ENCODE peak calls at places on chromosomes 4 and X, in four cellular contexts. F, Z, U and A are unnamed samples.

GRCh38 chr4:166501941-166502382 is 628.9 kb downstream of the TLL1 start:
- DNase-seq in F (no peak), Z (peak), U (no peak), A (no peak)

GRCh38 chr4:3851211-3851610 is 85.0 kb downstream of the ADRA2C start:
- DNase-seq in F (no peak), Z (no peak), U (no peak), A (no peak)

GRCh38 chrX:108397627-108398392 is 40.4 kb downstream of the COL4A6 start:
- DNase-seq in F (no peak), Z (no peak), U (no peak), A (no peak)

GRCh38 chr4:60726779-60727178 is 473.3 kb upstream of the ADGRL3 start:
- DNase-seq in F (no peak), Z (no peak), U (no peak), A (no peak)

GRCh38 chr4:189033801-189034347 is 894.6 kb downstream of the TRIML1 start:
- DNase-seq in F (no peak), Z (no peak), U (no peak), A (no peak)

GRCh38 chr4:7719354-7720174 is 220.1 kb downstream of the AFAP1 start:
- DNase-seq in F (peak), Z (no peak), U (no peak), A (no peak)

GRCh38 chrX:76550016-76550415 is 122.5 kb downstream of the MAGEE1 start:
- DNase-seq in F (no peak), Z (no peak), U (no peak), A (no peak)

GRCh38 chr4:127783971-127784519 is 1.9 kb downstream of the HSPA4L start:
- DNase-seq in F (no peak), Z (no peak), U (no peak), A (no peak)

GRCh38 chr4:118351851-118352827 is 664 bp downstream of the PRSS12 start:
- DNase-seq in F (no peak), Z (peak), U (no peak), A (no peak)

GRCh38 chrX:88613338-88613737 is 133.7 kb upstream of the CPXCR1 start:
- DNase-seq in F (no peak), Z (no peak), U (no peak), A (no peak)

GRCh38 chr4:56874166-56874565 is 33.5 kb upstream of the REST start:
- DNase-seq in F (peak), Z (no peak), U (no peak), A (no peak)

GRCh38 chr4:71685975-71686374 is 97.9 kb downstream of the GC start:
- DNase-seq in F (no peak), Z (no peak), U (no peak), A (no peak)

GRCh38 chr4:138184881-138185280 is 57.3 kb downstream of the SLC7A11 start:
- DNase-seq in F (no peak), Z (no peak), U (no peak), A (no peak)

GRCh38 chr4:139550724-139551429 is 5.1 kb downstream of the SETD7 start:
- DNase-seq in F (no peak), Z (no peak), U (no peak), A (no peak)

GRCh38 chr4:3174371-3175338 is 74.3 kb upstream of the MSANTD1 start:
- DNase-seq in F (no peak), Z (no peak), U (no peak), A (peak)

GRCh38 chrX:39935414-39936064 is 162.2 kb downstream of the BCOR start:
- DNase-seq in F (no peak), Z (no peak), U (no peak), A (no peak)

GRCh38 chr4:172680701-172681100 is 487.9 kb upstream of the GALNT7 start:
- DNase-seq in F (no peak), Z (no peak), U (no peak), A (no peak)

GRCh38 chrX:21503593-21503992 is 129.4 kb downstream of the CNKSR2 start:
- DNase-seq in F (no peak), Z (no peak), U (no peak), A (no peak)

GRCh38 chr4:32010221-32010620 is 1290.1 kb downstream of the PCDH7 start:
- DNase-seq in F (no peak), Z (no peak), U (no peak), A (no peak)

GRCh38 chr4:23279377-23279988 is 586.7 kb downstream of the GBA3 start:
- DNase-seq in F (no peak), Z (no peak), U (no peak), A (no peak)

GRCh38 chr4:150577786-150578185 is 4.2 kb upstream of the MAB21L2 start:
- DNase-seq in F (no peak), Z (no peak), U (no peak), A (no peak)

GRCh38 chr4:115609631-115610030 is 496.2 kb upstream of the NDST4 start:
- DNase-seq in F (no peak), Z (no peak), U (no peak), A (no peak)

GRCh38 chrX:129634541-129634940 is 20.2 kb downstream of the APLN start:
- DNase-seq in F (no peak), Z (no peak), U (no peak), A (no peak)

GRCh38 chr4:53863731-53864130 is 200.7 kb downstream of the CHIC2 start:
- DNase-seq in F (no peak), Z (no peak), U (no peak), A (no peak)

GRCh38 chr4:89489338-89489771 is 181.8 kb upstream of the GPRIN3 start:
- DNase-seq in F (no peak), Z (no peak), U (no peak), A (no peak)

GRCh38 chr4:153079824-153080486 is 124.3 kb upstream of the TRIM2 start:
- DNase-seq in F (no peak), Z (no peak), U (no peak), A (no peak)

GRCh38 chr4:108637856-108638255 is 12.5 kb upstream of the OSTC start:
- DNase-seq in F (no peak), Z (no peak), U (no peak), A (no peak)

GRCh38 chr4:2333916-2334644 is 72.2 kb upstream of the MXD4 start:
- DNase-seq in F (no peak), Z (no peak), U (peak), A (no peak)

GRCh38 chr4:169741569-169741968 is 16.2 kb downstream of the HPF1 start:
- DNase-seq in F (no peak), Z (no peak), U (no peak), A (no peak)

GRCh38 chr4:55125763-55126541 is 557 bp upstream of the KDR start:
- DNase-seq in F (peak), Z (no peak), U (peak), A (no peak)

GRCh38 chr4:29276150-29276549 is 1444.0 kb upstream of the PCDH7 start:
- DNase-seq in F (no peak), Z (no peak), U (no peak), A (no peak)

GRCh38 chrX:69163936-69164741 is 1.1 kb downstream of the PJA1 start:
- DNase-seq in F (peak), Z (no peak), U (no peak), A (peak)

GRCh38 chrX:153400146-153401132 is 711 bp downstream of the PNMA6E start:
- DNase-seq in F (no peak), Z (peak), U (no peak), A (no peak)

GRCh38 chrX:154719132-154719675 is 31.7 kb downstream of the GAB3 start:
- DNase-seq in F (no peak), Z (no peak), U (no peak), A (no peak)

GRCh38 chr4:140757220-140757607 is 1.0 kb upstream of the TBC1D9 start:
- DNase-seq in F (no peak), Z (no peak), U (no peak), A (no peak)

GRCh38 chr4:6134612-6135220 is 65.6 kb downstream of the JAKMIP1 start:
- DNase-seq in F (no peak), Z (peak), U (no peak), A (no peak)

GRCh38 chr4:182973421-182974340 is 56.5 kb upstream of the DCTD start:
- DNase-seq in F (no peak), Z (no peak), U (no peak), A (no peak)

GRCh38 chr4:37745946-37746345 is 59.8 kb upstream of the RELL1 start:
- DNase-seq in F (no peak), Z (no peak), U (no peak), A (no peak)

GRCh38 chr4:37749398-37749988 is 63.3 kb upstream of the RELL1 start:
- DNase-seq in F (no peak), Z (no peak), U (no peak), A (no peak)

DNA sequence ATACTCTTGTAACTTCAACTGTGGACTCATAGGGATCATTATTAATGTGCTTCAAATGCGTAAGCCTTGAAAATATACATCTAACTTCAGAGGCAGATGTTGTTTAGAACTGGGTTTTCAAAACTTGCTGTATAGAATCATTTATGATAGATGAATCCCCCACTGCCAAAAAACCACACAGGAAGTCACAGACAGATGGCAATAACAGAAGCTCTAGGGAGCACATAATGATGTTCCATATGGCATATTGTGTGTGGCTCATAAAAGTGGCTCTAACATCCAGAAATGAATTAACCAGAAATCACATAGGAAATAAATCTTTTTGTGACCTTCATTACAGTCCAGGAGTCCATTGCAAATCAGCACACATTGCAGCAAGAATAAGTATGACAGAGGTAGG is 62.4 kb upstream of the RELL1 start:
- DNase-seq in F (no peak), Z (no peak), U (no peak), A (no peak)
- TF ChIP-seq POLR2AphosphoS5 in F (no peak), Z (no peak), U (no peak), A (no peak)

GRCh38 chr4:47340914-47341313 is 122.6 kb downstream of the COMMD8 start:
- DNase-seq in F (no peak), Z (no peak), U (no peak), A (no peak)

GRCh38 chr4:47342796-47343195 is 120.7 kb downstream of the COMMD8 start:
- DNase-seq in F (no peak), Z (no peak), U (no peak), A (no peak)

GRCh38 chr4:47334597-47335185 is 128.8 kb downstream of the COMMD8 start:
- DNase-seq in F (no peak), Z (no peak), U (no peak), A (no peak)

GRCh38 chr4:47337893-47338292 is 125.6 kb downstream of the COMMD8 start:
- DNase-seq in F (no peak), Z (no peak), U (no peak), A (no peak)
- TF ChIP-seq POLR2AphosphoS5 in F (no peak), Z (no peak), U (no peak), A (no peak)

DNA sequence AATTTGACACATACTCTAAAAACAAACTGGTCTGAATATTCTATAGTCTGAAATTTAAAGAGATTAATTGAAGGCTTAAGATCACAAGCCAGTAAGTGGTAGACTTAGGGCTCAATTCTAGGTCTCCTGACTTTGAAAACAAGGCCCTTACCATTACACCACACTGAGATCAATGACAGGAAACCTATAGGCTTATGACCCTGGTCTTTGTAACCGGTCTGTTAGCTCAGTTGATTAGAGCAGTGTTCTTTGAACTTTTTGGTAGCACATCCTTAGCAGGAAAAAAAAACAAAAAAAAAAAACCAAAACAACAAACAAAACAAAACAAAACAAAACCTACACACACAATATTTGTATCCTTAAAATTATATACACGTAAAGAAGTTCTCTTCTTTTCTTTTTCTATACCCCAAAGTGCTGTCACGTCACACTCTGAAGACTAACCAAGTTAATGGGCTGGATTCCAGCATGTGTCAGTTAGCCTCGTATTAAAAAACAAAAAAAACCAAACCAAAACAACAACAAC is 55.4 kb downstream of the RPS6KA3 start:
- DNase-seq in F (no peak), Z (no peak), U (no peak), A (no peak)
- TF ChIP-seq POLR2AphosphoS5 in F (no peak), Z (no peak), U (no peak), A (no peak)

GRCh38 chrX:13099121-13099520 is 54.7 kb upstream of the FAM9C start:
- DNase-seq in F (no peak), Z (no peak), U (no peak), A (no peak)
- TF ChIP-seq POLR2AphosphoS5 in F (no peak), Z (no peak), U (no peak), A (no peak)

DNA sequence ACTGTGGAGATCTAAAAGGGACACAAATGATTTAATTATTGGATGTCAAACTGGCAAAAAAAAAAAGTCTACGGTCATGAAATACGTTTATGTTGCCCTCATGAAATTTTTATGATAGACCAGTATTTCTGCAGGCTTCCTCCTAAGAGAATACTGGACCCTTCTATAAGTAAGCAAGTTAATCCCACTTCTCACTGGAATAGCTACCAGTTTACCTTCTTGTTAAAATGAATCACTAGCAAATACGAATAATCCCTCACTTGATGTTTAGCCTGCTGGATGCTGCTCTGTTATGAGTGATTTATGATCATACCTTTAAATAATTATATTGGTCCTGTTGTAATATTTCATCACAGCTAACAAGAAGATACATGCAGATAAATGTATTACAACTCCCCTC is 39.6 kb upstream of the GRID2 start:
- DNase-seq in F (no peak), Z (no peak), U (no peak), A (no peak)
- TF ChIP-seq POLR2AphosphoS5 in F (no peak), Z (no peak), U (no peak), A (no peak)